ENCODE peak calls at places on chromosomes 4 and X, in five cellular contexts. One of them, this sample, is unnamed. For H3K4me1, the result is how much of the 10 kb centered on the place peaks cover.

GRCh38 chr4:140309124-140309870 is 64.1 kb upstream of the SCOC start:
- DNase-seq in fibroblast of lung: peak
- DNase-seq in pancreas: no peak
- DNase-seq in tibial artery: no peak
- DNase-seq in left ventricle myocardium inferior: peak
- DNase-seq in this sample: no peak

GRCh38 chr4:134518574-134519217 is 317.1 kb upstream of the PABPC4L start:
- DNase-seq in fibroblast of lung: no peak
- DNase-seq in tibial artery: no peak
- DNase-seq in left ventricle myocardium inferior: no peak
- DNase-seq in pancreas: no peak
- DNase-seq in this sample: no peak

GRCh38 chr4:89788243-89789072 is 48.5 kb downstream of the SNCA start:
- DNase-seq in pancreas: no peak
- DNase-seq in tibial artery: no peak
- DNase-seq in fibroblast of lung: peak
- DNase-seq in left ventricle myocardium inferior: peak
- DNase-seq in this sample: no peak

GRCh38 chrX:63506320-63506719 is 155.2 kb upstream of the SPIN4 start:
- DNase-seq in left ventricle myocardium inferior: no peak
- DNase-seq in fibroblast of lung: peak
- DNase-seq in tibial artery: no peak
- DNase-seq in pancreas: no peak
- DNase-seq in this sample: no peak

GRCh38 chr4:8688041-8688907 is 95.7 kb downstream of the CPZ start:
- DNase-seq in pancreas: no peak
- DNase-seq in left ventricle myocardium inferior: no peak
- DNase-seq in fibroblast of lung: no peak
- DNase-seq in tibial artery: peak
- DNase-seq in this sample: no peak

GRCh38 chrX:130100180-130100579 is 10.1 kb downstream of the ELF4 start:
- DNase-seq in left ventricle myocardium inferior: peak
- DNase-seq in fibroblast of lung: peak
- DNase-seq in tibial artery: peak
- DNase-seq in pancreas: no peak
- DNase-seq in this sample: no peak

GRCh38 chr4:8847331-8847730 is 24.3 kb downstream of the HMX1 start:
- DNase-seq in pancreas: no peak
- DNase-seq in tibial artery: peak
- DNase-seq in left ventricle myocardium inferior: no peak
- DNase-seq in fibroblast of lung: no peak
- DNase-seq in this sample: no peak

GRCh38 chr4:12555011-12555410 is 929.1 kb downstream of the RAB28 start:
- DNase-seq in tibial artery: no peak
- DNase-seq in left ventricle myocardium inferior: no peak
- DNase-seq in fibroblast of lung: peak
- DNase-seq in pancreas: peak
- DNase-seq in this sample: no peak

GRCh38 chr4:82017680-82018079 is 356.1 kb downstream of the HNRNPD start:
- DNase-seq in tibial artery: no peak
- DNase-seq in pancreas: no peak
- DNase-seq in fibroblast of lung: peak
- DNase-seq in left ventricle myocardium inferior: no peak
- DNase-seq in this sample: no peak

GRCh38 chrX:55487143-55487542 is 2.5 kb downstream of the USP51 start:
- DNase-seq in tibial artery: no peak
- DNase-seq in left ventricle myocardium inferior: no peak
- DNase-seq in pancreas: no peak
- DNase-seq in fibroblast of lung: no peak
- DNase-seq in this sample: no peak

GRCh38 chrX:17812763-17813162 is 48.3 kb downstream of the RAI2 start:
- DNase-seq in left ventricle myocardium inferior: no peak
- DNase-seq in fibroblast of lung: peak
- DNase-seq in tibial artery: no peak
- DNase-seq in pancreas: no peak
- DNase-seq in this sample: no peak

GRCh38 chr4:7041851-7042696 is 1.1 kb upstream of the TADA2B start:
- DNase-seq in pancreas: no peak
- DNase-seq in tibial artery: peak
- DNase-seq in fibroblast of lung: no peak
- DNase-seq in left ventricle myocardium inferior: peak
- DNase-seq in this sample: no peak

GRCh38 chr4:3287972-3288570 is 4.8 kb upstream of the RGS12 start:
- DNase-seq in fibroblast of lung: no peak
- DNase-seq in pancreas: peak
- DNase-seq in tibial artery: peak
- DNase-seq in left ventricle myocardium inferior: no peak
- DNase-seq in this sample: no peak

GRCh38 chr4:7781361-7781760 is 158.3 kb downstream of the AFAP1 start:
- DNase-seq in pancreas: no peak
- DNase-seq in tibial artery: peak
- DNase-seq in fibroblast of lung: peak
- DNase-seq in left ventricle myocardium inferior: no peak
- DNase-seq in this sample: no peak

GRCh38 chrX:133583825-133584224 is 168.5 kb upstream of the GPC4 start:
- DNase-seq in pancreas: no peak
- DNase-seq in tibial artery: no peak
- DNase-seq in left ventricle myocardium inferior: no peak
- DNase-seq in fibroblast of lung: no peak
- DNase-seq in this sample: no peak

GRCh38 chrX:110012818-110013484 is 10.0 kb downstream of the TMEM164 start:
- DNase-seq in pancreas: no peak
- DNase-seq in left ventricle myocardium inferior: no peak
- DNase-seq in fibroblast of lung: no peak
- DNase-seq in tibial artery: no peak
- DNase-seq in this sample: no peak

GRCh38 chrX:83508006-83508405 is at the start of gene POU3F4:
- DNase-seq in fibroblast of lung: no peak
- DNase-seq in tibial artery: no peak
- DNase-seq in pancreas: peak
- DNase-seq in left ventricle myocardium inferior: no peak
- DNase-seq in this sample: no peak

GRCh38 chr4:71360844-71361243 is 22.0 kb downstream of the SLC4A4 start:
- DNase-seq in tibial artery: no peak
- DNase-seq in pancreas: no peak
- DNase-seq in fibroblast of lung: no peak
- DNase-seq in left ventricle myocardium inferior: no peak
- DNase-seq in this sample: no peak

GRCh38 chrX:71056857-71057256 is 11.3 kb downstream of the SNX12 start:
- DNase-seq in pancreas: no peak
- DNase-seq in left ventricle myocardium inferior: no peak
- DNase-seq in fibroblast of lung: peak
- DNase-seq in tibial artery: no peak
- DNase-seq in this sample: no peak

GRCh38 chrX:72306085-72306801 is 529 bp upstream of the CITED1 start:
- DNase-seq in left ventricle myocardium inferior: no peak
- DNase-seq in tibial artery: no peak
- DNase-seq in fibroblast of lung: no peak
- DNase-seq in pancreas: no peak
- DNase-seq in this sample: no peak

GRCh38 chr4:18869166-18869565 is 847.6 kb upstream of the LCORL start:
- DNase-seq in fibroblast of lung: no peak
- DNase-seq in pancreas: no peak
- DNase-seq in left ventricle myocardium inferior: no peak
- DNase-seq in tibial artery: no peak
- DNase-seq in this sample: no peak

GRCh38 chr4:70902577-70903281 is 560 bp downstream of the MOB1B start:
- DNase-seq in fibroblast of lung: peak
- DNase-seq in left ventricle myocardium inferior: no peak
- DNase-seq in tibial artery: no peak
- DNase-seq in pancreas: peak
- DNase-seq in this sample: no peak

GRCh38 chr4:72886602-72887001 is 182.9 kb downstream of the COX18 start:
- DNase-seq in fibroblast of lung: peak
- DNase-seq in tibial artery: no peak
- DNase-seq in pancreas: no peak
- DNase-seq in left ventricle myocardium inferior: no peak
- DNase-seq in this sample: no peak

GRCh38 chr4:152784490-152785195 is 4.9 kb downstream of the ARFIP1 start:
- DNase-seq in tibial artery: no peak
- DNase-seq in fibroblast of lung: peak
- DNase-seq in left ventricle myocardium inferior: no peak
- DNase-seq in pancreas: no peak
- DNase-seq in this sample: no peak

GRCh38 chr4:127959794-127960193 is 5.2 kb downstream of the MFSD8 start:
- DNase-seq in tibial artery: no peak
- DNase-seq in pancreas: no peak
- DNase-seq in left ventricle myocardium inferior: no peak
- DNase-seq in fibroblast of lung: no peak
- DNase-seq in this sample: no peak

GRCh38 chrX:10633722-10634121 is 13.3 kb upstream of the MID1 start:
- DNase-seq in fibroblast of lung: peak
- DNase-seq in tibial artery: no peak
- DNase-seq in pancreas: no peak
- DNase-seq in left ventricle myocardium inferior: peak
- DNase-seq in this sample: peak

GRCh38 chr4:82968972-82969371 is 41.7 kb downstream of the LIN54 start:
- DNase-seq in fibroblast of lung: no peak
- DNase-seq in pancreas: no peak
- DNase-seq in tibial artery: no peak
- DNase-seq in left ventricle myocardium inferior: no peak
- DNase-seq in this sample: no peak

GRCh38 chrX:48938721-48939416 is 18.5 kb downstream of the OTUD5 start:
- DNase-seq in fibroblast of lung: no peak
- DNase-seq in tibial artery: no peak
- DNase-seq in pancreas: no peak
- DNase-seq in left ventricle myocardium inferior: no peak
- DNase-seq in this sample: no peak

GRCh38 chrX:68995780-68996551 is 167.1 kb downstream of the EFNB1 start:
- DNase-seq in left ventricle myocardium inferior: peak
- DNase-seq in pancreas: peak
- DNase-seq in tibial artery: no peak
- DNase-seq in fibroblast of lung: peak
- DNase-seq in this sample: no peak

GRCh38 chr4:150694438-150694837 is 112.5 kb downstream of the MAB21L2 start:
- DNase-seq in fibroblast of lung: no peak
- DNase-seq in tibial artery: no peak
- DNase-seq in left ventricle myocardium inferior: no peak
- DNase-seq in pancreas: no peak
- DNase-seq in this sample: no peak

GRCh38 chr4:188400456-188400855 is 261.2 kb downstream of the TRIML1 start:
- DNase-seq in pancreas: no peak
- DNase-seq in tibial artery: no peak
- DNase-seq in left ventricle myocardium inferior: no peak
- DNase-seq in fibroblast of lung: no peak
- DNase-seq in this sample: no peak

GRCh38 chr4:7472443-7473013 is 37.8 kb upstream of the PSAPL1 start:
- DNase-seq in left ventricle myocardium inferior: no peak
- DNase-seq in fibroblast of lung: no peak
- DNase-seq in pancreas: no peak
- DNase-seq in tibial artery: no peak
- DNase-seq in this sample: no peak

GRCh38 chrX:130975947-130976346 is 72.9 kb upstream of the ENOX2 start:
- DNase-seq in fibroblast of lung: peak
- DNase-seq in tibial artery: no peak
- DNase-seq in pancreas: no peak
- DNase-seq in left ventricle myocardium inferior: no peak
- DNase-seq in this sample: no peak

GRCh38 chr4:6011686-6012085 is 6.5 kb downstream of the C4orf50 start:
- DNase-seq in left ventricle myocardium inferior: no peak
- DNase-seq in pancreas: peak
- DNase-seq in fibroblast of lung: no peak
- DNase-seq in tibial artery: no peak
- DNase-seq in this sample: no peak

GRCh38 chrX:133983974-133984578 is 1.3 kb downstream of the GPC3 start:
- DNase-seq in fibroblast of lung: no peak
- DNase-seq in tibial artery: no peak
- DNase-seq in pancreas: no peak
- DNase-seq in left ventricle myocardium inferior: no peak
- DNase-seq in this sample: no peak

GRCh38 chr4:159977907-159978617 is 875.2 kb downstream of the RAPGEF2 start:
- DNase-seq in tibial artery: no peak
- DNase-seq in left ventricle myocardium inferior: no peak
- DNase-seq in pancreas: no peak
- DNase-seq in fibroblast of lung: no peak
- DNase-seq in this sample: no peak
- H3K4me1 ChIP-seq in tibial artery: under half
- H3K4me1 ChIP-seq in left ventricle myocardium inferior: under half
- H3K4me1 ChIP-seq in pancreas: under half
- H3K4me1 ChIP-seq in fibroblast of lung: under half
- H3K4me1 ChIP-seq in this sample: under half

DNA sequence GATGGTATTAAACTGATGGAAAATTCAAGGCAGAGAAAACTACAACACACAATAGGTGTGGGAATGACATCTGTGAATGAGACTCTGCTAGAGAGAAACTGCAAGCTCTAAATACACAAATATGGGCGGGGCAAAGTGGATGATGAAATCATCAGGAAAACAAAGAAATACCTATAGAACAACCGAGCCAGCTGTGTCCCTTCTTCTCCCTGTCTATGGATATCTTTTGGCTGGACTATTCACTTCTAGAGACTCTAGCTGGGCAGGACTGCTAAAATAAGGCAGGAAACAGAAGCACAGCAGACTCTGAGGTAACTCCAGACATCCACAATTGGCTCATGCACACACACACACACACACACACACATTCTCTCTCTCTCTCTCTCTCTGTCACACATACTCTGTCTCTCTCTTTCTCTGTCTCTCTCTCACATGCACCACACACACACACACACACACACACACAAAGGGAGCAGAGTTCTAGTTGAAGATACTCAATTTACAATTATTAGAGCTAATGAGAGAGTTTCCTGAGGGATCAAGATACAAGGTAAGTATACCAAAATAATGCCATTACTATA is 27.2 kb upstream of the EDNRA start:
- DNase-seq in tibial artery: no peak
- DNase-seq in left ventricle myocardium inferior: no peak
- DNase-seq in pancreas: no peak
- DNase-seq in fibroblast of lung: peak
- DNase-seq in this sample: no peak
- H3K27ac ChIP-seq in tibial artery: no peak
- H3K27ac ChIP-seq in left ventricle myocardium inferior: no peak
- H3K27ac ChIP-seq in pancreas: no peak
- H3K27ac ChIP-seq in fibroblast of lung: no peak
- H3K27ac ChIP-seq in this sample: no peak

GRCh38 chr4:108556588-108557200 is 63.7 kb upstream of the RPL34 start:
- DNase-seq in fibroblast of lung: no peak
- DNase-seq in pancreas: no peak
- DNase-seq in left ventricle myocardium inferior: no peak
- DNase-seq in tibial artery: no peak
- DNase-seq in this sample: no peak
- H3K4me1 ChIP-seq in fibroblast of lung: under half
- H3K4me1 ChIP-seq in pancreas: under half
- H3K4me1 ChIP-seq in left ventricle myocardium inferior: under half
- H3K4me1 ChIP-seq in tibial artery: under half
- H3K4me1 ChIP-seq in this sample: under half

DNA sequence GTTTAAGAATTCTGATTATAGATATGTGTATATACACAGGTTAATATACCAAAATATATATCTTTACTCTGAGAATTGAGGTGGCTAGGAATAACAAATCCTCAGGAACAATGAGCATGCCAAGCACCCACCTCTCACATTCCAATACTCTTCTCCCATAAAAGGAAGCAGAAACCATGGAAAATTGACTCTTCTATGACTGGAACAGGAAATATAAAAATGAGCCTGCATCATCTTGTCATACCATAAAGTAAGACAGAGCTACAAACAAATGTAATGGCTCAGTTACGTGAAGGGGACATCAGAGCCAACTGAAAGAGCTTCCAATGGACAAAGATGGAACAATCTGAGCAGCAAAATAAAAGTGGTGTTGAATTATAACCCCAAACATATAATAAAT is 3.8 kb upstream of the MAGEA8 start:
- DNase-seq in tibial artery: no peak
- DNase-seq in pancreas: no peak
- DNase-seq in fibroblast of lung: no peak
- DNase-seq in left ventricle myocardium inferior: no peak
- DNase-seq in this sample: no peak
- H3K27ac ChIP-seq in tibial artery: no peak
- H3K27ac ChIP-seq in pancreas: no peak
- H3K27ac ChIP-seq in fibroblast of lung: no peak
- H3K27ac ChIP-seq in left ventricle myocardium inferior: no peak
- H3K27ac ChIP-seq in this sample: no peak